ENCODE peak calls at places on chromosomes 12 and 14, in five cellular contexts. One of them, this sample, is unnamed.
A peak's percentile ranks its signal among the peaks of the same experiment; 100 is the strongest.

GRCh38 chr14:66038214-66038977 is 447.8 kb upstream of the CCDC196 start:
- DNase-seq in GM12891: no peak
- DNase-seq in body of pancreas: peak; percentile 37
- DNase-seq in A549: no peak
- DNase-seq in upper lobe of left lung: no peak
- DNase-seq in this sample: no peak

GRCh38 chr14:76259029-76259735 is 107.5 kb downstream of the GPATCH2L start:
- DNase-seq in body of pancreas: no peak
- DNase-seq in GM12891: no peak
- DNase-seq in A549: no peak
- DNase-seq in upper lobe of left lung: no peak
- DNase-seq in this sample: no peak

GRCh38 chr12:76451528-76451927 is 103.3 kb upstream of the BBS10 start:
- DNase-seq in body of pancreas: no peak
- DNase-seq in GM12891: no peak
- DNase-seq in upper lobe of left lung: no peak
- DNase-seq in A549: no peak
- DNase-seq in this sample: no peak

GRCh38 chr12:114701104-114701414 is 17.1 kb upstream of the TBX3 start:
- DNase-seq in GM12891: no peak
- DNase-seq in upper lobe of left lung: no peak
- DNase-seq in A549: no peak
- DNase-seq in body of pancreas: no peak
- DNase-seq in this sample: no peak

GRCh38 chr12:70840966-70841365 is 79.6 kb downstream of the PTPRR start:
- DNase-seq in A549: no peak
- DNase-seq in upper lobe of left lung: no peak
- DNase-seq in body of pancreas: no peak
- DNase-seq in GM12891: no peak
- DNase-seq in this sample: no peak

GRCh38 chr12:116048886-116049285 is 228.6 kb downstream of the MED13L start:
- DNase-seq in body of pancreas: no peak
- DNase-seq in GM12891: no peak
- DNase-seq in upper lobe of left lung: no peak
- DNase-seq in A549: no peak
- DNase-seq in this sample: no peak

GRCh38 chr12:11555743-11556625 is 93.5 kb upstream of the ETV6 start:
- DNase-seq in A549: no peak
- DNase-seq in body of pancreas: peak; percentile 30
- DNase-seq in upper lobe of left lung: no peak
- DNase-seq in GM12891: no peak
- DNase-seq in this sample: no peak

GRCh38 chr14:36976571-36977023 is 195.8 kb downstream of the SLC25A21 start:
- DNase-seq in upper lobe of left lung: no peak
- DNase-seq in A549: no peak
- DNase-seq in GM12891: no peak
- DNase-seq in body of pancreas: no peak
- DNase-seq in this sample: no peak

GRCh38 chr14:77007975-77008421 is 20.5 kb downstream of the IRF2BPL start:
- DNase-seq in upper lobe of left lung: no peak
- DNase-seq in body of pancreas: peak; percentile 98
- DNase-seq in A549: no peak
- DNase-seq in GM12891: no peak
- DNase-seq in this sample: no peak

GRCh38 chr14:37202812-37203211 is 5.1 kb downstream of the MIPOL1 start:
- DNase-seq in A549: no peak
- DNase-seq in body of pancreas: no peak
- DNase-seq in upper lobe of left lung: no peak
- DNase-seq in GM12891: no peak
- DNase-seq in this sample: no peak

GRCh38 chr12:80655751-80656150 is 51.7 kb upstream of the MYF6 start:
- DNase-seq in body of pancreas: no peak
- DNase-seq in GM12891: no peak
- DNase-seq in upper lobe of left lung: no peak
- DNase-seq in A549: no peak
- DNase-seq in this sample: no peak

GRCh38 chr12:15193927-15194326 is 27.3 kb downstream of the RERG start:
- DNase-seq in upper lobe of left lung: no peak
- DNase-seq in body of pancreas: no peak
- DNase-seq in GM12891: no peak
- DNase-seq in A549: no peak
- DNase-seq in this sample: no peak

GRCh38 chr12:127054531-127054930 is 1212.4 kb upstream of the TMEM132C start:
- DNase-seq in body of pancreas: no peak
- DNase-seq in upper lobe of left lung: no peak
- DNase-seq in GM12891: no peak
- DNase-seq in A549: no peak
- DNase-seq in this sample: no peak

GRCh38 chr12:56190695-56191155 is 1.4 kb upstream of the SMARCC2 start:
- DNase-seq in body of pancreas: no peak
- DNase-seq in A549: peak; percentile 16
- DNase-seq in GM12891: no peak
- DNase-seq in upper lobe of left lung: no peak
- DNase-seq in this sample: no peak

GRCh38 chr14:43697003-43697402 is 810.1 kb downstream of the FSCB start:
- DNase-seq in GM12891: no peak
- DNase-seq in A549: no peak
- DNase-seq in body of pancreas: no peak
- DNase-seq in upper lobe of left lung: no peak
- DNase-seq in this sample: no peak

GRCh38 chr12:72074065-72074464 is 135.4 kb downstream of the TPH2 start:
- DNase-seq in A549: no peak
- DNase-seq in upper lobe of left lung: no peak
- DNase-seq in GM12891: no peak
- DNase-seq in body of pancreas: no peak
- DNase-seq in this sample: no peak

GRCh38 chr14:69769623-69770022 is 2.7 kb downstream of the SRSF5 start:
- DNase-seq in A549: no peak
- DNase-seq in body of pancreas: peak; percentile 45
- DNase-seq in upper lobe of left lung: no peak
- DNase-seq in GM12891: no peak
- DNase-seq in this sample: no peak

DNA sequence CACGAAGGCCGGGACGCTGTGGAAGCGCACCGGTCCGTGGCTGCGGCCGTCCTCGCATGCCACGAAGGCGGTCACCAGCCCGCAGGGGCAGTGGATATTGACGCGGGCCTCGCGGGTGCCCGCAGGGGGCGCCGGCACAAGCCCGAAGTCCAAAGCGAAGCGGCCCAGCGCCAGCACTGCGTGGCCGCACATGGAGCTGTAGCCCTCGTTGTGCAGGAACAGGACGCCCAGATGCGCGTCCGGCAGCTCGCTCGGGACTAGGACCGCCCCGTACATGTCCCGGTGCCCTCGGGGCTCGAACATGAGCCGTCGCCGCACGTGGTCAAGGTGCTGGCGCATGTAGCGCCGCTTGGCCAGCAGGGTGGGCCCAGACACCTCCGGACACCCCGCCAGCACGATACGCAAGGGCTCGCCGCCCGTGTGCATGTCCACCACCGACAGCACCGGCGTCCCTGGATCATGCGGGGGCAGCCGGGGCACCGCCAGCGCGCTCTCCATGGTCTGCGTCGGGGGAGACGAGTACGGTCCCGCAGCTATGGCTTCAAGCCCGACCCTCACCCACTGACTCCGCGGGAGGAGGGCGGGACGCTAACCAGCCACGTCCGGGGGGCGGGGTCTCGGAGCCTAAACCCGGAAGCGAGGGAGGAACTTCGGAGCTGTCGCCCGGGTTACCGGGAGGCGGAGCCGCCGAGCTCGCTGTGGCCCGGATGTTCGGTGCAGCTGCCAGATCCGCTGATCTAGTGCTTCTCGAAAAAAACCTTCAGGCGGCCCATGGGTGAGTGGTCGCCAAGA is at the start of the genes JKAMP and L3HYPDH:
- DNase-seq in A549: peak; percentile 83
- DNase-seq in upper lobe of left lung: peak; percentile 99
- DNase-seq in GM12891: peak; percentile 88
- DNase-seq in body of pancreas: peak; percentile 97
- DNase-seq in this sample: peak; percentile 75
- TF ChIP-seq POLR2A in A549: peak; percentile 84
- TF ChIP-seq POLR2A in upper lobe of left lung: peak; percentile 87
- TF ChIP-seq POLR2A in GM12891: peak; percentile 80
- TF ChIP-seq POLR2A in body of pancreas: peak; percentile 91
- TF ChIP-seq POLR2A in this sample: peak; percentile 62

GRCh38 chr14:24366664-24367505 is 1.1 kb upstream of the NFATC4 start:
- DNase-seq in A549: peak; percentile 43
- DNase-seq in body of pancreas: peak; percentile 95
- DNase-seq in upper lobe of left lung: peak; percentile 96
- DNase-seq in GM12891: peak; percentile 74
- DNase-seq in this sample: peak; percentile 55
- TF ChIP-seq POLR2A in A549: no peak
- TF ChIP-seq POLR2A in body of pancreas: peak; percentile 64
- TF ChIP-seq POLR2A in upper lobe of left lung: peak; percentile 61
- TF ChIP-seq POLR2A in GM12891: no peak
- TF ChIP-seq POLR2A in this sample: no peak

GRCh38 chr14:68580676-68581075 is 212.2 kb downstream of the ZFP36L1 start:
- DNase-seq in A549: no peak
- DNase-seq in body of pancreas: no peak
- DNase-seq in GM12891: no peak
- DNase-seq in upper lobe of left lung: no peak
- DNase-seq in this sample: no peak
- TF ChIP-seq POLR2A in A549: no peak
- TF ChIP-seq POLR2A in body of pancreas: no peak
- TF ChIP-seq POLR2A in GM12891: no peak
- TF ChIP-seq POLR2A in upper lobe of left lung: no peak
- TF ChIP-seq POLR2A in this sample: no peak

GRCh38 chr14:64914237-64914971 is at the start of gene CHURC1:
- DNase-seq in A549: peak; percentile 92
- DNase-seq in body of pancreas: peak; percentile 100
- DNase-seq in GM12891: peak; percentile 66
- DNase-seq in upper lobe of left lung: peak; percentile 93
- DNase-seq in this sample: peak; percentile 90
- TF ChIP-seq POLR2A in A549: peak; percentile 89
- TF ChIP-seq POLR2A in body of pancreas: peak; percentile 94
- TF ChIP-seq POLR2A in GM12891: peak; percentile 95
- TF ChIP-seq POLR2A in upper lobe of left lung: peak; percentile 94
- TF ChIP-seq POLR2A in this sample: peak; percentile 71

This sample was measured in H54.